ENCODE peak calls at places on chromosomes 7 and 10, in seven cellular contexts. G is psoas muscle; K is spleen; Y is left ventricle myocardium inferior; X is CD8-positive, alpha-beta T cell; P is CD4-positive, alpha-beta T cell; A is DND-41. W is an unnamed sample.
A peak's percentile ranks its signal among the peaks of the same experiment; 100 is the strongest.

GRCh38 chr10:62811159-62811875 is 4.8 kb downstream of the EGR2 start:
- DNase-seq in X (no peak), A (no peak), G (no peak), Y (no peak), K (no peak), P (no peak), W (no peak)

GRCh38 chr10:98314577-98315284 is 46.7 kb upstream of the LOXL4 start:
- DNase-seq in Y (no peak), P (no peak), A (no peak), G (peak; percentile 64), K (no peak), X (no peak), W (no peak)

GRCh38 chr10:106571216-106571954 is 593.1 kb downstream of the SORCS1 start:
- DNase-seq in P (no peak), X (no peak), G (no peak), Y (no peak), K (no peak), A (no peak), W (no peak)

GRCh38 chr7:11228515-11228914 is 254.8 kb downstream of the PHF14 start:
- DNase-seq in G (peak; percentile 40), A (no peak), Y (peak; percentile 82), X (no peak), K (no peak), P (no peak), W (peak; percentile 66)

GRCh38 chr7:23394828-23395227 is 75.5 kb downstream of the IGF2BP3 start:
- DNase-seq in G (no peak), X (no peak), A (no peak), P (no peak), K (no peak), Y (no peak), W (no peak)

GRCh38 chr10:72334832-72335393 is 19.8 kb downstream of the DNAJB12 start:
- DNase-seq in P (peak; percentile 72), K (peak; percentile 99), G (peak; percentile 91), X (peak; percentile 79), A (peak; percentile 98), Y (peak; percentile 80), W (peak; percentile 89)

GRCh38 chr10:2886662-2887061 is 180.7 kb upstream of the PFKP start:
- DNase-seq in A (no peak), G (no peak), P (no peak), X (no peak), K (no peak), Y (no peak), W (no peak)

GRCh38 chr10:6052247-6053221 is 9.6 kb downstream of the IL2RA start:
- DNase-seq in K (peak; percentile 83), Y (no peak), A (peak; percentile 47), P (peak; percentile 68), G (no peak), X (peak; percentile 63), W (no peak)

GRCh38 chr10:132336064-132336746 is 4.2 kb downstream of the LRRC27 start:
- DNase-seq in Y (no peak), P (no peak), K (peak; percentile 67), G (no peak), A (no peak), X (no peak), W (no peak)

GRCh38 chr7:52269669-52270068 is 765.8 kb upstream of the POM121L12 start:
- DNase-seq in P (no peak), Y (no peak), X (no peak), K (no peak), A (no peak), G (no peak), W (no peak)

GRCh38 chr7:49483142-49483541 is 290.3 kb upstream of the VWC2 start:
- DNase-seq in K (no peak), P (no peak), G (no peak), X (no peak), Y (no peak), A (no peak), W (no peak)

GRCh38 chr10:59905066-59905734 is 1.2 kb downstream of the CCDC6 start:
- DNase-seq in G (peak; percentile 30), X (no peak), Y (no peak), P (no peak), A (no peak), K (peak; percentile 86), W (peak; percentile 73)

GRCh38 chr10:27366769-27367168 is 126.2 kb upstream of the ACBD5 start:
- DNase-seq in P (no peak), A (no peak), K (no peak), X (no peak), Y (no peak), G (no peak), W (no peak)

GRCh38 chr7:154946166-154946565 is 56.8 kb downstream of the PAXIP1 start:
- DNase-seq in X (no peak), G (no peak), P (no peak), K (no peak), A (no peak), Y (no peak), W (no peak)

GRCh38 chr7:71372991-71373390 is 241.0 kb downstream of the GALNT17 start:
- DNase-seq in K (no peak), X (no peak), G (no peak), P (no peak), A (no peak), Y (no peak), W (no peak)
- H3K9me3 ChIP-seq in K (no peaks in the 10 kb centered on the region), X (peaks cover under 1% of the 10 kb centered on the region), G (peaks cover 8% of the 10 kb centered on the region), P (peaks cover 9% of the 10 kb centered on the region), A (no peaks in the 10 kb centered on the region), Y (peaks cover 15% of the 10 kb centered on the region), W (no peaks in the 10 kb centered on the region)

DNA sequence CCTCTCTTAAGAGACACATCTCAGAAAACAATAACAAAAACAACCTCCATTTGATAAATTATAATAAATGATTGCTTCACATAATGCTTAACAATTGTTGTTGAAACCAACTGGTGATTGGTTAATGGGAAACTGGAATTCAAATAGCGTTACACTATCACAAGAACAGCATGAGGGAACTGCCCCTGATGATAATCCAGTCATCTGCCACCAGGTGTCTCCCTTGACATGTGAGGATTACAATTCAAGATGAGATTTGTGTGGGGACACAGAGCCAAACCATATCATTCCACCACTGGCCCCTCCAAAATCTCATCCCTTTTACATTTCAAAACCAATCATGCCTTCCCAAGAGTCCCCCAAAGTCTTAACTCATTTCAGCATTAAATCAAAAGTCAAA is 375.9 kb downstream of the BMPER start:
- DNase-seq in P (no peak), K (no peak), Y (no peak), X (no peak), G (no peak), A (no peak), W (no peak)
- TF ChIP-seq CTCF in P (no peak), K (no peak), Y (no peak), X (no peak), G (no peak), A (peak; percentile 18), W (no peak)

GRCh38 chr7:158458096-158458495 is 129.5 kb downstream of the PTPRN2 start:
- DNase-seq in A (no peak), G (no peak), P (no peak), K (peak; percentile 56), Y (no peak), X (no peak), W (no peak)

GRCh38 chr7:158454631-158455030 is 133.0 kb downstream of the PTPRN2 start:
- DNase-seq in Y (no peak), P (no peak), X (no peak), G (no peak), A (no peak), K (peak; percentile 52), W (no peak)

GRCh38 chr7:158461824-158462223 is 125.8 kb downstream of the PTPRN2 start:
- DNase-seq in G (no peak), A (no peak), K (peak; percentile 65), P (no peak), X (no peak), Y (no peak), W (no peak)

GRCh38 chr7:158460665-158461064 is 127.0 kb downstream of the PTPRN2 start:
- DNase-seq in P (no peak), X (no peak), A (no peak), Y (no peak), K (peak; percentile 13), G (no peak), W (no peak)

DNA sequence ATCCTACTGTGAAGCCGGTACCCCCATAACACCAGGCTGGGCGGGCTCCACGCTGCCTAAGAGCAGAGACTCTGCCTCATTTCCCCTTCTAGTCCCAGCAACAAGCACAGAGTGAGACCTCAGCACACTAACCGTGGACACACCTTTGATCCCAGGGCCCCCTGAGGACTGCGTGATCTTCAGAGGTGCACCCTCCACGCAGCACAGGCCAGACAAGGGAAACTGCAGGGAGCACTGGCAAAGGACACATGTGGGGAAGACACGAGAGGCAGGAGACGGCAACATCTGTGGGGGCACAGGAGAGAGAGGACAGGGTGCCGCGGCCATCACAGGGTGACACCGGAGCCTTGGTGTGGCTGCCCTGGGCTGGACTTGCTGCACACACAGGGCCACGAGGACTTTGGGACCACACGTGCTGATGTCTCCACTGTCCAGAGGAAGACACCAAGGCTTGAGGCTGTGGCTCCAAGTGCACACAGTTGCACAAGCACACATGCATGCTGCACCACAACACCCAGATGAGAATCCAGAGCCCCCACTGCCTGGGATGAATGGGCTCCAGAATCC is 128.8 kb downstream of the PTPRN2 start:
- DNase-seq in X (no peak), Y (no peak), G (no peak), K (peak; percentile 66), A (no peak), P (no peak), W (no peak)
- H3K9me3 ChIP-seq in X (no peaks in the 10 kb centered on the region), Y (no peaks in the 10 kb centered on the region), G (no peaks in the 10 kb centered on the region), K (no peaks in the 10 kb centered on the region), A (no peaks in the 10 kb centered on the region), P (no peaks in the 10 kb centered on the region), W (no peaks in the 10 kb centered on the region)

DNA sequence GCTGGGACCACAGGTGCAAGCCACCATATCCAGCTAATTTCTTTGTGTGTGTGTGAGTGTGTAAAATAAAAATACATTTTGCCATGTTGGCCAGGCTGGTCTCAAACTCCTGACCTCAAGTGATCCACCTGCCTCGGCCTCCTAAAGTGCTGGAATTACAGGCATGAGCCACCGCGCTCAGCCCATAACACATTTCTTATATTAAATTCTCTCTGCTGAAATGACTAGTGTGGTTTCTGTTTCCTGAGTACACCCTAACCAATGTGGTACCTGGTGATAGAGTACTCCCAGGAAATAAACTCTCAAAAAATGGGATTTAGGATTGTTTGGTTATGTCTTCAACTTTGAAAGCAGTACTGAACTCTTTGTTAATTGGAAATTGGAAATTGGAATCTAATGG is 19.4 kb upstream of the FHIP2A start:
- DNase-seq in P (no peak), G (no peak), X (no peak), A (no peak), Y (no peak), K (no peak), W (no peak)
- TF ChIP-seq CTCF in P (no peak), G (no peak), X (no peak), A (no peak), Y (no peak), K (no peak), W (no peak)

DNA sequence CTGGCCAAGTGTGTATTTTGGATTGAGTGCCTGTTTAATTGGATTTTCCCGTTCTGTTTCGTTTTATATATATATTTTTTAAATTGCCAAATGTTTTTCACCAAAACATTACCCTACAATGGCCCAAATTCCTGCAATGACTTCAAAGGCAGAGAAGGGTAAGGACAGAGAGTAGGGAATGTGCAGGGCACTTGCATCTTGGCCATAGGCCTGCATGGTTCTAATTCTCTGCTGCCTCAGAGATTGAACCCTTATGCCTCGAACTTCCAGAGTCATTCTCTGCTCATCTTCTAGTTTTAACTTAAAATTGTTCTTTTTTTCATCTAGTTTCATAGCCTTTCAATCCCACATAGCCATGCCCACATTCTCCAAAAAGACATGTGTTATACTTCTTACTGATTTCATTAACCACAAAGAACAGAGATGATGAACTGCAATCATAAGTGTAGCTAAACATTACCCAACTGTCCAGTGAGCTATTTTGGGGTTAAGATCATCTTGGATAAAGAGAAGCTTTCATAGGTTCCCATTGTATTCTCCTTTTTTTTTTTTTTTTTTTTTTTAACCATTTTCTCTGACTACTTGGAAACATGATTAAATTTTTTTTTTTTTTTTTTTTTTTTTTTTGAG is 177.6 kb downstream of the PLXDC2 start:
- DNase-seq in K (no peak), A (no peak), G (no peak), P (no peak), Y (no peak), X (no peak), W (no peak)
- H3K9me3 ChIP-seq in K (no peaks in the 10 kb centered on the region), A (no peaks in the 10 kb centered on the region), G (no peaks in the 10 kb centered on the region), P (no peaks in the 10 kb centered on the region), Y (no peaks in the 10 kb centered on the region), X (no peaks in the 10 kb centered on the region), W (no peaks in the 10 kb centered on the region)